ENCODE peak calls at places on chromosomes 5 and 9, in nine cellular contexts. S is GM23338; N is adrenal gland; C is AG04449; U is nephron progenitor cell; Y is activated CD8-positive, alpha-beta T cell treated with anti-CD3 and anti-CD28 coated beads for 36 hours; D is IMR-90; R is ovary; L is B cell. B is an unnamed sample.

GRCh38 chr5:58156354-58156753 is 303.5 kb downstream of the PLK2 start:
- DNase-seq in S (no peak), N (no peak), C (no peak), U (no peak), Y (no peak), D (peak; percentile 32), R (no peak), L (no peak), B (no peak)

GRCh38 chr5:1728846-1729245 is 70.8 kb downstream of the MRPL36 start:
- DNase-seq in S (no peak), N (no peak), C (no peak), U (no peak), Y (no peak), D (no peak), R (no peak), L (no peak), B (peak; percentile 0)

GRCh38 chr5:141692919-141693848 is 11.2 kb upstream of the ARAP3 start:
- DNase-seq in S (peak; percentile 33), N (no peak), C (no peak), U (no peak), Y (peak; percentile 88), D (peak; percentile 55), R (no peak), L (no peak), B (no peak)

GRCh38 chr5:170070556-170071412 is 34.9 kb upstream of the FOXI1 start:
- DNase-seq in S (peak; percentile 81), N (peak; percentile 37), C (no peak), U (peak; percentile 87), Y (peak; percentile 42), D (peak; percentile 45), R (no peak), L (no peak), B (peak; percentile 74)

GRCh38 chr9:76366275-76366674 is 28.0 kb downstream of the RFK start:
- DNase-seq in S (no peak), N (no peak), C (no peak), U (no peak), Y (no peak), D (no peak), R (no peak), L (no peak), B (no peak)

GRCh38 chr5:142807378-142807911 is 37.3 kb downstream of the ARHGAP26 start:
- DNase-seq in S (no peak), N (peak; percentile 33), C (no peak), U (no peak), Y (no peak), D (no peak), R (no peak), L (peak; percentile 50), B (no peak)

GRCh38 chr5:4977421-4977820 is 162.7 kb upstream of the ADAMTS16 start:
- DNase-seq in S (no peak), N (no peak), C (no peak), U (no peak), Y (no peak), D (no peak), R (no peak), L (no peak), B (no peak)

GRCh38 chr5:60598424-60598823 is 101.5 kb downstream of the DEPDC1B start:
- DNase-seq in S (no peak), N (no peak), C (no peak), U (no peak), Y (no peak), D (no peak), R (no peak), L (no peak), B (no peak)

GRCh38 chr9:126398403-126399058 is 71.9 kb downstream of the MVB12B start:
- DNase-seq in S (peak; percentile 80), N (peak; percentile 74), C (no peak), U (peak; percentile 91), Y (peak; percentile 80), D (peak; percentile 52), R (peak; percentile 62), L (peak; percentile 63), B (peak; percentile 93)

GRCh38 chr5:96734871-96735325 is 72.7 kb downstream of the CAST start:
- DNase-seq in S (peak; percentile 21), N (no peak), C (peak; percentile 42), U (no peak), Y (no peak), D (peak; percentile 42), R (no peak), L (no peak), B (no peak)

GRCh38 chr5:132142459-132142858 is 68.9 kb downstream of the CSF2 start:
- DNase-seq in S (no peak), N (no peak), C (no peak), U (no peak), Y (no peak), D (no peak), R (no peak), L (no peak), B (no peak)

GRCh38 chr5:111655169-111655924 is 101.6 kb downstream of the NREP start:
- DNase-seq in S (no peak), N (no peak), C (peak; percentile 7), U (no peak), Y (no peak), D (peak; percentile 70), R (no peak), L (no peak), B (no peak)

GRCh38 chr9:101509572-101509971 is 24.1 kb upstream of the RNF20 start:
- DNase-seq in S (no peak), N (no peak), C (no peak), U (no peak), Y (no peak), D (peak; percentile 50), R (no peak), L (no peak), B (no peak)

GRCh38 chr5:21087766-21088165 is 1099.8 kb upstream of the CDH18 start:
- DNase-seq in S (no peak), N (no peak), C (no peak), U (no peak), Y (no peak), D (no peak), R (no peak), L (no peak), B (no peak)

GRCh38 chr9:33908114-33908513 is 91.2 kb downstream of the UBE2R2 start:
- DNase-seq in S (peak; percentile 46), N (no peak), C (no peak), U (no peak), Y (no peak), D (no peak), R (no peak), L (no peak), B (no peak)

GRCh38 chr5:65366655-65367054 is 115.1 kb downstream of the ADAMTS6 start:
- DNase-seq in S (no peak), N (no peak), C (no peak), U (no peak), Y (no peak), D (no peak), R (no peak), L (no peak), B (no peak)

DNA sequence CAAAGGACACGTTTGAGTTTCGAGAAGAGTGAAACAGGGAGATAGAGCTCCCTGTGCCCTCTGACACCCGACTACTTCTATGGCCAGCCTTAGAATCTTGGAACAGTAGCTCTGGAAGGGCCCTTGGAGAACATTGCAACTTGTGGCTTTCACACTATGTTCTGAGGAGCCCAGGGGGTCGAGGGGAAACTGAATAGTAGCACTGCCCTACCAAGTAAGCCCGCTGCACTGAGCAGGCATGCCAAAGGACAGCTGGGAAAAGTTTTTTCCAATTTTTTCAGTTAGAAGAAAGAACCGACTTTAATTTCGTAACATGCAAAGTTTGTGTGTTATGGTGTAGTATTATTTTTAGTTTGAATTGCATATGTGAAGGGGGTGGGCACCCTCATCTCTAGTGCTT is 10.9 kb downstream of the SMIM3 start:
- DNase-seq in S (no peak), N (no peak), C (no peak), U (no peak), Y (no peak), D (no peak), R (no peak), L (no peak), B (no peak)
- TF ChIP-seq CTCF in S (no peak), N (no peak), C (no peak), U (no peak), Y (no peak), D (no peak), R (no peak), L (no peak), B (no peak)

DNA sequence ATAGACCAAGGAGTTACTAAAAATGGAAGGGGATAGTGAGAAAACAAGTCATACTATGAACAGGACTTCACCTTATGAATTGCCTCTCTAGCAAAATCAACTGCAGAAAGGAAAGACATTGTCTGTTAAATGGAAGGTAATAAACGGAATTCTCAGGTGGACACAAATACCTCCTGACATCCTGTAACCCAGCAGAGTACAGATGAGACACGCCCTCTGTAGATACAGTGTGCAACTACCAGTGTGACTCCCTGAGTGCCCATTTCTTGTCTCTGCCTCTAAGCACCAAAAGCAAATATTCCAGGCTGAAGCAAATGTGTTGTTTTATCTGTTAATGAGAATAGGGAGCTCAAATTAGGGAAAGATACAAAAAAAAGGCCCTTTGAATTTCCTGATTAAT is 12.2 kb upstream of the PLPP1 start:
- DNase-seq in S (no peak), N (no peak), C (no peak), U (no peak), Y (no peak), D (no peak), R (no peak), L (no peak), B (no peak)
- TF ChIP-seq CTCF in S (no peak), N (no peak), C (no peak), U (no peak), Y (no peak), D (no peak), R (no peak), L (no peak), B (no peak)

GRCh38 chr9:129946596-129946995 is 96.4 kb downstream of the FNBP1 start:
- DNase-seq in S (no peak), N (no peak), C (no peak), U (no peak), Y (no peak), D (no peak), R (no peak), L (no peak), B (no peak)

GRCh38 chr9:129945314-129945713 is 97.7 kb downstream of the FNBP1 start:
- DNase-seq in S (no peak), N (no peak), C (no peak), U (no peak), Y (no peak), D (no peak), R (no peak), L (no peak), B (no peak)

GRCh38 chr9:129939426-129939825 is 103.6 kb downstream of the FNBP1 start:
- DNase-seq in S (no peak), N (no peak), C (no peak), U (no peak), Y (no peak), D (no peak), R (no peak), L (no peak), B (no peak)

GRCh38 chr9:129949821-129950220 is 93.2 kb downstream of the FNBP1 start:
- DNase-seq in S (no peak), N (no peak), C (no peak), U (no peak), Y (no peak), D (no peak), R (no peak), L (no peak), B (no peak)

GRCh38 chr9:129944501-129945116 is 98.4 kb downstream of the FNBP1 start:
- DNase-seq in S (no peak), N (no peak), C (no peak), U (no peak), Y (peak; percentile 81), D (no peak), R (no peak), L (no peak), B (no peak)
- TF ChIP-seq CTCF in S (no peak), N (no peak), C (no peak), U (no peak), Y (peak; percentile 28), D (no peak), R (no peak), L (peak; percentile 37), B (no peak)

GRCh38 chr5:163565931-163566608 is 60.7 kb downstream of the MAT2B start:
- DNase-seq in S (peak; percentile 82), N (peak; percentile 9), C (no peak), U (peak; percentile 43), Y (peak; percentile 65), D (peak; percentile 36), R (no peak), L (no peak), B (peak; percentile 41)
- TF ChIP-seq CTCF in S (no peak), N (no peak), C (no peak), U (no peak), Y (no peak), D (no peak), R (no peak), L (no peak), B (no peak)

B was measured in endothelial cell.